ENCODE peak calls at places on chromosomes 3 and 15, in five cellular contexts. B is progenitor cell of endocrine pancreas, N is HFFc6, P is ovary, A is AG10803. J is an unnamed sample.
A peak's percentile ranks its signal among the peaks of the same experiment; 100 is the strongest.

GRCh38 chr15:44181410-44181809 is 13.7 kb downstream of the FRMD5 start:
- DNase-seq in B (no peak), N (no peak), P (no peak), A (no peak), J (no peak)

GRCh38 chr15:65981837-65982696 is 112.8 kb downstream of the RAB11A start:
- DNase-seq in B (peak; percentile 52), N (no peak), P (no peak), A (no peak), J (no peak)

GRCh38 chr3:196042673-196043072 is 39.2 kb downstream of the TFRC start:
- DNase-seq in B (no peak), N (no peak), P (no peak), A (no peak), J (no peak)

GRCh38 chr3:124206225-124206624 is 214.3 kb upstream of the ROPN1 start:
- DNase-seq in B (no peak), N (no peak), P (no peak), A (no peak), J (no peak)

GRCh38 chr3:71726106-71726505 is 904 bp upstream of the EIF4E3 start:
- DNase-seq in B (no peak), N (no peak), P (no peak), A (no peak), J (no peak)

GRCh38 chr15:94164202-94164807 is 67.1 kb upstream of the MCTP2 start:
- DNase-seq in B (peak; percentile 59), N (peak; percentile 50), P (no peak), A (peak; percentile 41), J (peak; percentile 57)

GRCh38 chr15:94177112-94177511 is 54.2 kb upstream of the MCTP2 start:
- DNase-seq in B (no peak), N (peak; percentile 28), P (no peak), A (no peak), J (no peak)

GRCh38 chr3:4772171-4772804 is 206.9 kb upstream of the BHLHE40 start:
- DNase-seq in B (no peak), N (peak; percentile 47), P (peak; percentile 85), A (peak; percentile 84), J (no peak)

GRCh38 chr3:173221010-173221409 is 80.0 kb upstream of the SPATA16 start:
- DNase-seq in B (no peak), N (no peak), P (no peak), A (peak; percentile 1), J (no peak)
- TF ChIP-seq CTCF in B (peak; percentile 45), N (peak; percentile 66), P (no peak), A (peak; percentile 29), J (no peak)

DNA sequence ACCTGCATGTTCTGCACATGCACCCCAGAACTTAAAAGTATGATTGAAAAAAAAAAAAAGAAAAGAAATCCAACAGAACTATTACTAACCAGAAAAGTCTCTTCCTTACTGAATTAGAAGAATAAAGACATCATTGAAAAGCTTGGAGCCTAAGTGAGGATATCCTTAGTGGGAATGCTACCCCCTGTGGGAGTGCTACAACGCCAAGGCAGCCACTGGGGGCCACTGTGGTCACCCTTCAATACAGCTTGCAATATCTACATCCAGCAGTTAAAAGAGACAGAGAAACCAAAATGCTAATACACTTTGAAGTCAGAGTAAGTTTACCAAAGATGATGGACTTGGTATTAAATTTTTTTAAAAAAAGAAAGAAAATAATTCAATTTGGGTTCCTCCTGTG is 292.0 kb downstream of the PLCL2 start:
- DNase-seq in B (no peak), N (no peak), P (no peak), A (no peak), J (no peak)
- TF ChIP-seq CTCF in B (no peak), N (peak; percentile 21), P (no peak), A (no peak), J (no peak)

GRCh38 chr3:144683065-144683464 is 711.4 kb downstream of the DIPK2A start:
- DNase-seq in B (no peak), N (no peak), P (no peak), A (no peak), J (no peak)

GRCh38 chr3:144692488-144692887 is 720.9 kb downstream of the DIPK2A start:
- DNase-seq in B (no peak), N (no peak), P (no peak), A (no peak), J (no peak)

GRCh38 chr3:144687862-144688261 is 716.2 kb downstream of the DIPK2A start:
- DNase-seq in B (no peak), N (no peak), P (no peak), A (no peak), J (no peak)
- TF ChIP-seq CTCF in B (no peak), N (no peak), P (no peak), A (peak; percentile 8), J (no peak)

GRCh38 chr3:107431048-107431297 is 53.7 kb downstream of the CCDC54 start:
- DNase-seq in B (no peak), N (no peak), P (peak; percentile 67), A (no peak), J (peak; percentile 21)
- TF ChIP-seq CTCF in B (no peak), N (no peak), P (no peak), A (no peak), J (no peak)

GRCh38 chr3:46410669-46411068 is 3.6 kb downstream of the CCRL2 start:
- DNase-seq in B (no peak), N (no peak), P (no peak), A (no peak), J (no peak)

GRCh38 chr3:46408853-46409252 is 1.8 kb downstream of the CCRL2 start:
- DNase-seq in B (no peak), N (no peak), P (no peak), A (no peak), J (no peak)

GRCh38 chr3:46412786-46413298 is 5.8 kb downstream of the CCRL2 start:
- DNase-seq in B (no peak), N (no peak), P (no peak), A (no peak), J (no peak)

GRCh38 chr3:46409735-46410489 is 2.9 kb downstream of the CCRL2 start:
- DNase-seq in B (no peak), N (no peak), P (no peak), A (no peak), J (no peak)

DNA sequence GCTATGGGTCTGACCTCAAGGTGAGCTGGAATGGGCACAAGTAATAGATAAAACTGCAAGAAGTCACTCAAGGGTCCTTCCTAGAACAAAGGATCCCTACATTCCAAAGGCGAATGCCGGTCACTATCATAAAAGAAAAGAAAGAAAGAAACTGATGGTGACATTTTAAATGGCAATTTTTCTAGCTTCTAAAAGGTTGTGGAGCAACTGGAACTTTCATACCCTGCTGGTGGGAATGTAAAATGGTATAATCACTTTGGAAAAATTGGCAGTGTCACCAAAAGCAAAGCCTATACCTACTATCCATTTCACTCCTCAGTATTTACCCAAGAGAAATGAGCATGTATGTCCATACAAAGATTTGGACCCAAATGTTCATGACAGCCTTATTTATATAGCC is 4.2 kb downstream of the CCRL2 start:
- DNase-seq in B (no peak), N (no peak), P (no peak), A (no peak), J (no peak)
- TF ChIP-seq CTCF in B (peak; percentile 36), N (peak; percentile 53), P (no peak), A (peak; percentile 8), J (no peak)

GRCh38 chr15:101159096-101159935 is 92.5 kb downstream of the CHSY1 start:
- DNase-seq in B (no peak), N (no peak), P (no peak), A (no peak), J (no peak)
- TF ChIP-seq CTCF in B (no peak), N (no peak), P (no peak), A (no peak), J (no peak)

DNA sequence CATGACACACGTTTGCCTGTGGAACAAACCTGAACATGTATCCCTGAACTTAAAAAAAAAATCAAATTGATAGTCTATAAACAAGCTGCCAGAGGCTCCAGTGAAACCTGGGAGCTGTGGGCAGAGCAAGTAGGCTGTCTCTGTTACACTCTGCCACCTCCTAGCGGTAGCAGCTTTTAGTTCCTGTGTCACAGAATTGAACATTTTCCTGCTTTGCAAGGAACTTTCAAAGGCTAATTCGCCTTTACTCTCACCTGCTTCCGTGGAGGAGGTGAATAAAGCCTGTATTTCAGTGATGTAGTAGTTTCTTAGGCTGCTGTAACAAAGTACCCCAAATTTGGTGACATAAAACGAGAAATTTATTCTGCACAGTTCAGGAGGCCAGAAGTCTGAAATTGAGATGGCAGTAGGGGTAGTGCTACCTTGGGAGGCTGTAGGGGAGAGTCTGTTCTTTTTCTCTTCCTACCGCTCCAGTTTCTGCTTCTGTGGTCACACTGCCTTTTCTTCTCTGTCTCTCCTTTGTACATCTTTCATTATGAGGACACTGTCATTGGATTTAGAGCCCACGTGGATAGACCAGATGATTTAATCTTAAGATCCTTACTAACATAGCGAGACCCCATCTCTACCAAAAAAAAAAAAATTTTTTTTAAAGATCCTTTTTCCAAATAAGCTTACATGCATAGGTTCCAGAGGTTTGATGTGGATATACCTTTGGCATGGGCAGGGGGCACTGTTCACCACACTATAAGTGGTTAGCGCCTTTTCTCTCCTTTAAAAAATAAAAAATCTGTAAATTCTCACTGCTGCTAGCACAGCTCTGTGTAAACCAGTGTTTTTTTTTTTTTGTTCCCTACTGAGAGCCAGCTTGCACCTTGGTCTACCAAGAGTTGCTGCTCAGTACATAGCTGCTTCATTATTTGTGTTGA is 25.3 kb downstream of the FBXO22 start:
- DNase-seq in B (no peak), N (no peak), P (no peak), A (no peak), J (no peak)
- TF ChIP-seq CTCF in B (peak; percentile 58), N (peak; percentile 46), P (no peak), A (peak; percentile 33), J (peak; percentile 12)

DNA sequence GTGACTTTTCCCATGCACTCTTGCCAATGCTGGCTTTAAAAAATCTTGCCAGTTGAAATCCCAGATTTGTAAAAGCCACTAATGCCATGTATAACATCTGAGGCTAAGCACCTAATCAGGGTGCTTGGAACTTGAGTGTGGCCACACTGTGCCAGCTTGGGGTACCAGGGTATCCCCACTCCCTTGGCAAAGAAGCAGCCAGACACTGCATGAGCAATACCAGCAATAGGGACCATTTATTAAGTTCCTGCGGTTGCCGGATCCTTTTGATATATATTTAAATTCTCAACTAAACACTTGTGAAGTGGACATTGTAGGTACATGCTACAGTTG is 2.2 kb upstream of the RHCG start:
- DNase-seq in B (no peak), N (no peak), P (no peak), A (no peak), J (no peak)
- TF ChIP-seq CTCF in B (no peak), N (no peak), P (no peak), A (no peak), J (no peak)

GRCh38 chr15:88331291-88331690 is 74.8 kb upstream of the NTRK3 start:
- DNase-seq in B (peak; percentile 54), N (no peak), P (no peak), A (peak; percentile 17), J (no peak)
- TF ChIP-seq CTCF in B (peak; percentile 78), N (peak; percentile 65), P (no peak), A (peak; percentile 42), J (peak; percentile 37)